ENCODE peak calls at places on chromosomes 13 and 19, in five cellular contexts. One of them, this sample, is unnamed.

GRCh38 chr19:51921949-51922348 is 5.3 kb upstream of the ZNF613 start:
- DNase-seq in body of pancreas: no peak
- DNase-seq in left lung: no peak
- DNase-seq in AG04450: no peak
- DNase-seq in HCT116: no peak
- DNase-seq in this sample: no peak

GRCh38 chr13:33571618-33572017 is 246.3 kb upstream of the RFC3 start:
- DNase-seq in body of pancreas: no peak
- DNase-seq in left lung: no peak
- DNase-seq in AG04450: no peak
- DNase-seq in HCT116: no peak
- DNase-seq in this sample: no peak

GRCh38 chr19:20070691-20071090 is 7.1 kb upstream of the ZNF90 start:
- DNase-seq in body of pancreas: no peak
- DNase-seq in left lung: no peak
- DNase-seq in AG04450: no peak
- DNase-seq in HCT116: no peak
- DNase-seq in this sample: no peak

GRCh38 chr19:49161987-49162386 is 4.4 kb downstream of the TRPM4 start:
- DNase-seq in body of pancreas: no peak
- DNase-seq in left lung: no peak
- DNase-seq in AG04450: no peak
- DNase-seq in HCT116: no peak
- DNase-seq in this sample: no peak

GRCh38 chr13:73254827-73255226 is 196.0 kb downstream of the KLF5 start:
- DNase-seq in body of pancreas: no peak
- DNase-seq in left lung: no peak
- DNase-seq in AG04450: no peak
- DNase-seq in HCT116: no peak
- DNase-seq in this sample: no peak

GRCh38 chr13:47478985-47479384 is 522.1 kb downstream of the SUCLA2 start:
- DNase-seq in body of pancreas: no peak
- DNase-seq in left lung: no peak
- DNase-seq in AG04450: no peak
- DNase-seq in HCT116: no peak
- DNase-seq in this sample: no peak

GRCh38 chr19:23409392-23410048 is 14.2 kb upstream of the ZNF91 start:
- DNase-seq in body of pancreas: no peak
- DNase-seq in left lung: no peak
- DNase-seq in AG04450: no peak
- DNase-seq in HCT116: no peak
- DNase-seq in this sample: no peak

GRCh38 chr19:50258918-50259372 is 55.5 kb downstream of the MYH14 start:
- DNase-seq in body of pancreas: no peak
- DNase-seq in left lung: no peak
- DNase-seq in AG04450: no peak
- DNase-seq in HCT116: no peak
- DNase-seq in this sample: no peak

GRCh38 chr19:40683437-40683836 is 7.0 kb downstream of the NUMBL start:
- DNase-seq in body of pancreas: no peak
- DNase-seq in left lung: no peak
- DNase-seq in AG04450: no peak
- DNase-seq in HCT116: no peak
- DNase-seq in this sample: no peak

GRCh38 chr13:23833733-23834611 is 55.2 kb downstream of the MIPEP start:
- DNase-seq in body of pancreas: no peak
- DNase-seq in left lung: no peak
- DNase-seq in AG04450: no peak
- DNase-seq in HCT116: no peak
- DNase-seq in this sample: no peak

GRCh38 chr19:47315125-47315821 is 5.6 kb downstream of the C5AR1 start:
- DNase-seq in body of pancreas: no peak
- DNase-seq in left lung: peak
- DNase-seq in AG04450: peak
- DNase-seq in HCT116: peak
- DNase-seq in this sample: no peak

GRCh38 chr19:55179570-55180484 is at the start of gene SYT5:
- DNase-seq in body of pancreas: peak
- DNase-seq in left lung: no peak
- DNase-seq in AG04450: no peak
- DNase-seq in HCT116: no peak
- DNase-seq in this sample: peak

GRCh38 chr19:33266971-33267484 is 35.3 kb downstream of the CEBPA start:
- DNase-seq in body of pancreas: no peak
- DNase-seq in left lung: no peak
- DNase-seq in AG04450: no peak
- DNase-seq in HCT116: no peak
- DNase-seq in this sample: no peak

GRCh38 chr19:16467581-16467980 is 4.2 kb downstream of the EPS15L1 start:
- DNase-seq in body of pancreas: no peak
- DNase-seq in left lung: no peak
- DNase-seq in AG04450: no peak
- DNase-seq in HCT116: no peak
- DNase-seq in this sample: no peak

GRCh38 chr13:40318366-40318765 is 348.1 kb downstream of the FOXO1 start:
- DNase-seq in body of pancreas: peak
- DNase-seq in left lung: peak
- DNase-seq in AG04450: no peak
- DNase-seq in HCT116: no peak
- DNase-seq in this sample: peak

GRCh38 chr19:30222428-30222873 is 149.7 kb upstream of the ZNF536 start:
- DNase-seq in body of pancreas: peak
- DNase-seq in left lung: no peak
- DNase-seq in AG04450: no peak
- DNase-seq in HCT116: no peak
- DNase-seq in this sample: no peak

GRCh38 chr19:13373599-13373998 is 132.7 kb downstream of the CACNA1A start:
- DNase-seq in body of pancreas: no peak
- DNase-seq in left lung: no peak
- DNase-seq in AG04450: no peak
- DNase-seq in HCT116: no peak
- DNase-seq in this sample: no peak

GRCh38 chr19:34232566-34233481 is 21.5 kb upstream of the GARRE1 start:
- DNase-seq in body of pancreas: peak
- DNase-seq in left lung: peak
- DNase-seq in AG04450: peak
- DNase-seq in HCT116: peak
- DNase-seq in this sample: no peak

GRCh38 chr19:944171-944567 is 18.3 kb downstream of the ARID3A start:
- DNase-seq in body of pancreas: no peak
- DNase-seq in left lung: no peak
- DNase-seq in AG04450: no peak
- DNase-seq in HCT116: no peak
- DNase-seq in this sample: no peak

GRCh38 chr19:48608798-48609263 is 2.3 kb downstream of the SPACA4 start:
- DNase-seq in body of pancreas: no peak
- DNase-seq in left lung: no peak
- DNase-seq in AG04450: no peak
- DNase-seq in HCT116: peak
- DNase-seq in this sample: no peak

GRCh38 chr13:32092471-32092870 is 60.9 kb downstream of the FRY start:
- DNase-seq in body of pancreas: no peak
- DNase-seq in left lung: no peak
- DNase-seq in AG04450: no peak
- DNase-seq in HCT116: no peak
- DNase-seq in this sample: no peak

DNA sequence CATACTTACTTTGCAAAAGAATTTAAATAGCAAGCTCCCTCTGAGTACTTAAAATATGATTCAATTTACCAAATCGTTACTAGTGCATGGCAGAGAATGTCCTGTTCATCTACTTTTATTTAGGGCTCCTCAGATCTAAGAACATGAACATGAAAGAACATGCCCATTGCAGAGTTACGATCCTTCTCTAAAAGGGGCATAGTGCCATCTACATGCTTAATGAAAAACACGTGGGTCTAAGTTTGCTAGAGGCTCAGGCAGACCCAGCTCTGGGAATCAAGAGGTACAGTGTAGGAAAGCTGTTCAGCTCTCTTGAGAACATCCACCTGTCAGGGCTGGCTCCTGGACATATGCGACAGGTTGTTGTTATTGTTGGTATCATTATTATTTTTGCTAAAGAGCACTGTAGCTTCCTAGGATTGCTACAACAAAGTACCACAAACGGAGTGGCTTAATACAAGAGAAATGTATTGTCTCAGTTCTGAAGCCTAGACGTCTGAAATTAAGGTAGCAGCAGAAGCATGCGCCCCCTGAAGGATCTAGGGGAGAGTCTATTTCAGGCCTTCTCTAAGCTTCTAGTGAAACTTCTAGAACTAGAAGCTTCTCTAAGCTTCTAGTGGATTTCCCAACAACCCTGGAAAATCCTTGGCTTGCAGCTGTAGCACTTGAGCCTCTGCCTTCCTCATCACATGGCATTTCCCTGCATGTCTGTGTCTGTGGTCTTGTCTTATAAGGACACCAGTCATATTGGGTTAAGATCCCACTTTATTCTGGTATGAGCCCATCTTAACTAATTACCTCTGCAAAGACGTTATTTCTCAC is 133.9 kb downstream of the DCT start:
- DNase-seq in body of pancreas: no peak
- DNase-seq in left lung: no peak
- DNase-seq in AG04450: no peak
- DNase-seq in HCT116: no peak
- DNase-seq in this sample: no peak
- TF ChIP-seq CTCF in body of pancreas: peak
- TF ChIP-seq CTCF in left lung: no peak
- TF ChIP-seq CTCF in AG04450: peak
- TF ChIP-seq CTCF in HCT116: no peak
- TF ChIP-seq CTCF in this sample: no peak

GRCh38 chr19:9849786-9850185 is 14.7 kb downstream of the PIN1 start:
- DNase-seq in body of pancreas: no peak
- DNase-seq in left lung: no peak
- DNase-seq in AG04450: no peak
- DNase-seq in HCT116: no peak
- DNase-seq in this sample: no peak

GRCh38 chr19:9850235-9850959 is 15.3 kb downstream of the PIN1 start:
- DNase-seq in body of pancreas: no peak
- DNase-seq in left lung: no peak
- DNase-seq in AG04450: no peak
- DNase-seq in HCT116: no peak
- DNase-seq in this sample: no peak

GRCh38 chr19:9847087-9847671 is 12.1 kb downstream of the PIN1 start:
- DNase-seq in body of pancreas: peak
- DNase-seq in left lung: no peak
- DNase-seq in AG04450: peak
- DNase-seq in HCT116: peak
- DNase-seq in this sample: no peak

GRCh38 chr19:9848060-9848459 is 12.9 kb downstream of the PIN1 start:
- DNase-seq in body of pancreas: no peak
- DNase-seq in left lung: no peak
- DNase-seq in AG04450: no peak
- DNase-seq in HCT116: no peak
- DNase-seq in this sample: no peak

GRCh38 chr19:9848761-9849160 is 13.6 kb downstream of the PIN1 start:
- DNase-seq in body of pancreas: no peak
- DNase-seq in left lung: no peak
- DNase-seq in AG04450: no peak
- DNase-seq in HCT116: no peak
- DNase-seq in this sample: no peak
- H3K4me3 ChIP-seq in body of pancreas: no peak
- H3K4me3 ChIP-seq in left lung: no peak
- H3K4me3 ChIP-seq in AG04450: no peak
- H3K4me3 ChIP-seq in HCT116: no peak
- H3K4me3 ChIP-seq in this sample: no peak

GRCh38 chr19:36423925-36424324 is 5.5 kb upstream of the ZFP82 start:
- DNase-seq in body of pancreas: no peak
- DNase-seq in left lung: no peak
- DNase-seq in AG04450: no peak
- DNase-seq in HCT116: no peak
- DNase-seq in this sample: no peak

GRCh38 chr19:36418287-36419001 is at the start of gene ZFP82:
- DNase-seq in body of pancreas: peak
- DNase-seq in left lung: peak
- DNase-seq in AG04450: peak
- DNase-seq in HCT116: no peak
- DNase-seq in this sample: peak

GRCh38 chr19:36417752-36418286 is 625 bp downstream of the ZFP82 start:
- DNase-seq in body of pancreas: no peak
- DNase-seq in left lung: no peak
- DNase-seq in AG04450: no peak
- DNase-seq in HCT116: no peak
- DNase-seq in this sample: peak

GRCh38 chr19:36420961-36421748 is 2.7 kb upstream of the ZFP82 start:
- DNase-seq in body of pancreas: no peak
- DNase-seq in left lung: no peak
- DNase-seq in AG04450: no peak
- DNase-seq in HCT116: no peak
- DNase-seq in this sample: peak

GRCh38 chr19:36421749-36422481 is 3.5 kb upstream of the ZFP82 start:
- DNase-seq in body of pancreas: no peak
- DNase-seq in left lung: no peak
- DNase-seq in AG04450: no peak
- DNase-seq in HCT116: no peak
- DNase-seq in this sample: no peak
- H3K27ac ChIP-seq in body of pancreas: peak
- H3K27ac ChIP-seq in left lung: no peak
- H3K27ac ChIP-seq in AG04450: no peak
- H3K27ac ChIP-seq in HCT116: no peak
- H3K27ac ChIP-seq in this sample: no peak

GRCh38 chr19:4976412-4977298 is 7.7 kb downstream of the KDM4B start:
- DNase-seq in body of pancreas: no peak
- DNase-seq in left lung: peak
- DNase-seq in AG04450: peak
- DNase-seq in HCT116: no peak
- DNase-seq in this sample: no peak
- TF ChIP-seq CTCF in body of pancreas: no peak
- TF ChIP-seq CTCF in left lung: no peak
- TF ChIP-seq CTCF in AG04450: peak
- TF ChIP-seq CTCF in HCT116: peak
- TF ChIP-seq CTCF in this sample: peak